ENCODE peak calls at places on chromosomes 12 and 14, in four cellular contexts. Z is anterior cingulate cortex; X is type B pancreatic cell; S is activated CD4-positive, alpha-beta T cell treated with anti-CD3 and anti-CD28 coated beads, Interleukin-2, amount 50 U/mL, for 1 hour. T is an unnamed sample.

GRCh38 chr12:84874125-84874824 is 38.3 kb downstream of the SLC6A15 start:
- DNase-seq in X (no peak), S (no peak), Z (no peak), T (no peak)

GRCh38 chr12:1925125-1925963 is 6.9 kb upstream of the CACNA2D4 start:
- DNase-seq in X (peak), S (no peak), Z (no peak), T (no peak)

GRCh38 chr14:37974421-37974820 is 233.3 kb upstream of the SSTR1 start:
- DNase-seq in Z (no peak), X (no peak), S (no peak), T (no peak)

GRCh38 chr12:45051490-45052105 is 699 bp upstream of the DBX2 start:
- DNase-seq in X (no peak), Z (no peak), S (no peak), T (no peak)

GRCh38 chr14:70530417-70530816 is 4.4 kb downstream of the ADAM20 start:
- DNase-seq in Z (no peak), S (no peak), X (no peak), T (no peak)

GRCh38 chr12:6335451-6336078 is 6.3 kb downstream of the TNFRSF1A start:
- DNase-seq in Z (no peak), S (peak), X (no peak), T (no peak)

GRCh38 chr12:128047266-128048060 is 219.5 kb upstream of the TMEM132C start:
- DNase-seq in X (no peak), S (no peak), Z (no peak), T (no peak)

GRCh38 chr12:52149651-52150241 is 42.1 kb downstream of the KRT80 start:
- DNase-seq in S (no peak), Z (no peak), X (no peak), T (no peak)

GRCh38 chr12:62481843-62482540 is 15.4 kb downstream of the MON2 start:
- DNase-seq in X (no peak), S (no peak), Z (no peak), T (no peak)

GRCh38 chr12:91219511-91219910 is 36.9 kb upstream of the DCN start:
- DNase-seq in Z (no peak), S (no peak), X (no peak), T (no peak)

GRCh38 chr12:22307811-22308210 is 26.7 kb downstream of the ST8SIA1 start:
- DNase-seq in Z (no peak), S (no peak), X (no peak), T (no peak)

GRCh38 chr12:28602760-28603638 is 412.7 kb downstream of the CCDC91 start:
- DNase-seq in X (no peak), S (no peak), Z (no peak), T (no peak)

GRCh38 chr14:89801128-89801527 is 153.4 kb downstream of the EFCAB11 start:
- DNase-seq in X (no peak), Z (no peak), S (no peak), T (no peak)

GRCh38 chr12:56103066-56103711 is 1.2 kb upstream of the PA2G4 start:
- DNase-seq in S (no peak), Z (no peak), X (no peak), T (no peak)

GRCh38 chr12:9345163-9345562 is 137.0 kb upstream of the PZP start:
- DNase-seq in S (no peak), Z (no peak), X (no peak), T (no peak)

GRCh38 chr12:130366159-130366558 is 28.5 kb downstream of the PIWIL1 start:
- DNase-seq in X (no peak), Z (no peak), S (no peak), T (no peak)

GRCh38 chr14:68612049-68612448 is 180.8 kb downstream of the ZFP36L1 start:
- DNase-seq in Z (no peak), S (no peak), X (no peak), T (no peak)

GRCh38 chr14:68621400-68622365 is 171.2 kb downstream of the ZFP36L1 start:
- DNase-seq in Z (peak), S (no peak), X (peak), T (no peak)

GRCh38 chr12:47277071-47277408 is 197.3 kb upstream of the AMIGO2 start:
- DNase-seq in S (no peak), Z (no peak), X (no peak), T (no peak)

GRCh38 chr12:89261982-89262381 is 90.3 kb downstream of the DUSP6 start:
- DNase-seq in S (no peak), Z (no peak), X (no peak), T (no peak)

GRCh38 chr12:1496162-1496925 is 98.0 kb downstream of the FBXL14 start:
- DNase-seq in Z (no peak), S (no peak), X (no peak), T (peak)

GRCh38 chr14:38065101-38065762 is 142.5 kb upstream of the SSTR1 start:
- DNase-seq in S (peak), Z (no peak), X (no peak), T (no peak)

GRCh38 chr12:3553681-3554546 is 62.9 kb downstream of the PRMT8 start:
- DNase-seq in Z (no peak), X (no peak), S (no peak), T (no peak)

GRCh38 chr12:57127101-57127709 is 1.1 kb upstream of the LRP1 start:
- DNase-seq in S (peak), Z (no peak), X (no peak), T (no peak)

GRCh38 chr14:99721792-99722516 is 37.9 kb downstream of the CYP46A1 start:
- DNase-seq in X (peak), Z (no peak), S (no peak), T (no peak)

GRCh38 chr14:72678360-72678759 is 215.5 kb downstream of the DPF3 start:
- DNase-seq in S (no peak), X (no peak), Z (no peak), T (no peak)

GRCh38 chr12:4118601-4119156 is 154.9 kb upstream of the CCND2 start:
- DNase-seq in X (peak), S (no peak), Z (no peak), T (no peak)

GRCh38 chr12:103924761-103925641 is 5.2 kb upstream of the HSP90B1 start:
- DNase-seq in S (no peak), X (no peak), Z (no peak), T (no peak)

GRCh38 chr12:69102856-69103255 is 136.5 kb upstream of the CPSF6 start:
- DNase-seq in S (no peak), X (no peak), Z (no peak), T (no peak)